ENCODE peak calls at places on chromosome 5, in ten cellular contexts. U is SW480; N is myocyte; Q is RCC 7860; B is OCI-M1; Z is stimulated activated CD4-positive, alpha-beta T cell treated with anti-CD3 and anti-CD28 coated beads, Interleukin-1b, Interleukin-23, amount 100 ng/mL, for 1 hour; E is posterior vena cava; S is NCI-H1105 treated with DMSO at 0.1 percent for 48 hours; W is naive thymus-derived CD8-positive, alpha-beta T cell; K is astrocyte of the spinal cord. C is an unnamed sample.

GRCh38 chr5:58974083-58974482 is 391.2 kb downstream of the RAB3C start:
- DNase-seq in S (no peak), W (no peak), K (no peak), B (no peak), N (no peak), Z (no peak), E (no peak), U (no peak), Q (no peak), C (no peak)

GRCh38 chr5:10366310-10367297 is 13.1 kb downstream of the MARCHF6 start:
- DNase-seq in B (no peak), K (peak; percentile 62), S (no peak), U (no peak), W (no peak), E (no peak), N (peak; percentile 58), Z (no peak), Q (no peak), C (no peak)

GRCh38 chr5:17042041-17042440 is 106.0 kb upstream of the MYO10 start:
- DNase-seq in E (no peak), B (no peak), N (no peak), W (no peak), Z (no peak), S (no peak), U (no peak), Q (no peak), K (no peak), C (no peak)

GRCh38 chr5:133824661-133825254 is 143.7 kb downstream of the C5orf15 start:
- DNase-seq in Q (peak; percentile 53), B (no peak), W (no peak), Z (no peak), U (peak; percentile 46), S (no peak), K (no peak), N (peak; percentile 11), E (no peak), C (no peak)

GRCh38 chr5:111142932-111143331 is 50.8 kb downstream of the WDR36 start:
- DNase-seq in S (no peak), Q (no peak), B (no peak), N (no peak), Z (no peak), W (no peak), E (no peak), U (no peak), K (no peak), C (no peak)

GRCh38 chr5:35876922-35877321 is 20.2 kb downstream of the IL7R start:
- DNase-seq in W (no peak), N (peak; percentile 14), Z (no peak), S (no peak), B (peak; percentile 85), U (no peak), E (no peak), K (peak; percentile 18), Q (peak; percentile 80), C (no peak)

GRCh38 chr5:54344653-54345052 is 34.3 kb upstream of the ARL15 start:
- DNase-seq in W (no peak), Z (no peak), Q (no peak), S (no peak), N (peak; percentile 73), B (no peak), E (no peak), K (no peak), U (no peak), C (no peak)

GRCh38 chr5:59873113-59873512 is 20.4 kb downstream of the PDE4D start:
- DNase-seq in E (no peak), S (no peak), Q (peak; percentile 67), U (no peak), N (peak; percentile 76), B (no peak), Z (no peak), K (peak; percentile 66), W (no peak), C (no peak)

GRCh38 chr5:37971483-37972024 is 131.7 kb upstream of the GDNF start:
- DNase-seq in B (no peak), E (no peak), S (no peak), Z (no peak), U (no peak), Q (no peak), K (no peak), N (peak; percentile 11), W (no peak), C (no peak)

GRCh38 chr5:156391139-156391538 is 64.2 kb downstream of the SGCD start:
- DNase-seq in K (peak; percentile 35), U (peak; percentile 26), Q (no peak), S (no peak), B (no peak), W (no peak), E (no peak), N (no peak), Z (no peak), C (no peak)

GRCh38 chr5:3226171-3226570 is 369.5 kb upstream of the IRX1 start:
- DNase-seq in W (no peak), Q (no peak), N (peak; percentile 1), Z (no peak), E (no peak), U (peak; percentile 71), S (peak; percentile 77), B (no peak), K (no peak), C (no peak)

GRCh38 chr5:174338204-174339010 is 292.9 kb downstream of the NSG2 start:
- DNase-seq in Z (no peak), Q (peak; percentile 47), N (no peak), B (no peak), W (no peak), S (no peak), E (no peak), U (no peak), K (no peak), C (no peak)